ENCODE peak calls at places on chromosomes 13 and 19, in ten cellular contexts. One of them, this sample, is unnamed.

GRCh38 chr13:98141938-98142426 is 912 bp upstream of the FARP1 start:
- DNase-seq in ovary: peak
- DNase-seq in ascending aorta: no peak
- DNase-seq in AG10803: peak
- DNase-seq in tibial nerve: no peak
- DNase-seq in T-cell: no peak
- DNase-seq in caudate nucleus: no peak
- DNase-seq in aorta: peak
- DNase-seq in anterior cingulate cortex: no peak
- DNase-seq in trophoblast cell: peak
- DNase-seq in this sample: peak

GRCh38 chr13:38686635-38687245 is at the start of gene FREM2:
- DNase-seq in ovary: peak
- DNase-seq in ascending aorta: no peak
- DNase-seq in AG10803: no peak
- DNase-seq in tibial nerve: no peak
- DNase-seq in T-cell: no peak
- DNase-seq in caudate nucleus: no peak
- DNase-seq in aorta: no peak
- DNase-seq in anterior cingulate cortex: peak
- DNase-seq in trophoblast cell: peak
- DNase-seq in this sample: peak

GRCh38 chr19:48967346-48968178 is 2.5 kb downstream of the FTL start:
- DNase-seq in ovary: no peak
- DNase-seq in ascending aorta: no peak
- DNase-seq in AG10803: peak
- DNase-seq in tibial nerve: no peak
- DNase-seq in T-cell: no peak
- DNase-seq in caudate nucleus: no peak
- DNase-seq in aorta: peak
- DNase-seq in anterior cingulate cortex: peak
- DNase-seq in trophoblast cell: peak
- DNase-seq in this sample: peak

GRCh38 chr19:52566588-52566987 is 3.5 kb upstream of the ZNF701 start:
- DNase-seq in ovary: no peak
- DNase-seq in ascending aorta: no peak
- DNase-seq in AG10803: peak
- DNase-seq in tibial nerve: no peak
- DNase-seq in T-cell: no peak
- DNase-seq in caudate nucleus: no peak
- DNase-seq in aorta: no peak
- DNase-seq in anterior cingulate cortex: no peak
- DNase-seq in trophoblast cell: peak
- DNase-seq in this sample: no peak

GRCh38 chr19:54069482-54069881 is 5.8 kb upstream of the VSTM1 start:
- DNase-seq in ovary: no peak
- DNase-seq in ascending aorta: no peak
- DNase-seq in AG10803: no peak
- DNase-seq in tibial nerve: no peak
- DNase-seq in T-cell: no peak
- DNase-seq in caudate nucleus: no peak
- DNase-seq in aorta: no peak
- DNase-seq in anterior cingulate cortex: no peak
- DNase-seq in trophoblast cell: no peak
- DNase-seq in this sample: no peak

GRCh38 chr19:18610556-18611326 is 1.9 kb upstream of the TMEM59L start:
- DNase-seq in ovary: no peak
- DNase-seq in ascending aorta: no peak
- DNase-seq in AG10803: no peak
- DNase-seq in tibial nerve: no peak
- DNase-seq in T-cell: no peak
- DNase-seq in caudate nucleus: no peak
- DNase-seq in aorta: no peak
- DNase-seq in anterior cingulate cortex: no peak
- DNase-seq in trophoblast cell: no peak
- DNase-seq in this sample: no peak

GRCh38 chr19:6064703-6065073 is 45.6 kb downstream of the RFX2 start:
- DNase-seq in ovary: no peak
- DNase-seq in ascending aorta: no peak
- DNase-seq in AG10803: no peak
- DNase-seq in tibial nerve: no peak
- DNase-seq in T-cell: no peak
- DNase-seq in caudate nucleus: no peak
- DNase-seq in aorta: no peak
- DNase-seq in anterior cingulate cortex: no peak
- DNase-seq in trophoblast cell: no peak
- DNase-seq in this sample: no peak

GRCh38 chr19:850221-850978 is 1.7 kb upstream of the ELANE start:
- DNase-seq in ovary: peak
- DNase-seq in ascending aorta: peak
- DNase-seq in AG10803: peak
- DNase-seq in tibial nerve: peak
- DNase-seq in T-cell: no peak
- DNase-seq in caudate nucleus: no peak
- DNase-seq in aorta: peak
- DNase-seq in anterior cingulate cortex: no peak
- DNase-seq in trophoblast cell: peak
- DNase-seq in this sample: peak

GRCh38 chr19:50461066-50461875 is 15.0 kb upstream of the EMC10 start:
- DNase-seq in ovary: no peak
- DNase-seq in ascending aorta: no peak
- DNase-seq in AG10803: peak
- DNase-seq in tibial nerve: peak
- DNase-seq in T-cell: peak
- DNase-seq in caudate nucleus: no peak
- DNase-seq in aorta: no peak
- DNase-seq in anterior cingulate cortex: peak
- DNase-seq in trophoblast cell: peak
- DNase-seq in this sample: peak

GRCh38 chr13:41075034-41075433 is 13.7 kb downstream of the WBP4 start:
- DNase-seq in ovary: no peak
- DNase-seq in ascending aorta: no peak
- DNase-seq in AG10803: peak
- DNase-seq in tibial nerve: no peak
- DNase-seq in T-cell: peak
- DNase-seq in caudate nucleus: no peak
- DNase-seq in aorta: no peak
- DNase-seq in anterior cingulate cortex: no peak
- DNase-seq in trophoblast cell: no peak
- DNase-seq in this sample: no peak

GRCh38 chr19:42129399-42130253 is 2.6 kb downstream of the POU2F2 start:
- DNase-seq in ovary: no peak
- DNase-seq in ascending aorta: peak
- DNase-seq in AG10803: peak
- DNase-seq in tibial nerve: no peak
- DNase-seq in T-cell: no peak
- DNase-seq in caudate nucleus: no peak
- DNase-seq in aorta: peak
- DNase-seq in anterior cingulate cortex: peak
- DNase-seq in trophoblast cell: no peak
- DNase-seq in this sample: peak

This sample was measured in Right ventricle myocardium superior.